ENCODE peak calls at places on chromosomes 3 and 15, in six cellular contexts. One of them, this sample, is unnamed.

GRCh38 chr15:83475551-83475950 is 28.4 kb downstream of the SH3GL3 start:
- DNase-seq in prostate gland: no peak
- DNase-seq in cardiac muscle cell: peak; percentile 26
- DNase-seq in endodermal cell: no peak
- DNase-seq in pancreas: no peak
- DNase-seq in GM23338: peak; percentile 53
- DNase-seq in this sample: no peak

GRCh38 chr15:68416158-68416535 is 15.8 kb downstream of the ITGA11 start:
- DNase-seq in cardiac muscle cell: no peak
- DNase-seq in prostate gland: no peak
- DNase-seq in GM23338: no peak
- DNase-seq in pancreas: no peak
- DNase-seq in endodermal cell: peak; percentile 30
- DNase-seq in this sample: no peak

GRCh38 chr15:86101818-86102217 is 22.1 kb downstream of the AGBL1 start:
- DNase-seq in prostate gland: no peak
- DNase-seq in cardiac muscle cell: no peak
- DNase-seq in pancreas: no peak
- DNase-seq in endodermal cell: no peak
- DNase-seq in GM23338: no peak
- DNase-seq in this sample: no peak

GRCh38 chr3:125143982-125144652 is 68.4 kb downstream of the SLC12A8 start:
- DNase-seq in pancreas: no peak
- DNase-seq in GM23338: peak; percentile 59
- DNase-seq in cardiac muscle cell: peak; percentile 87
- DNase-seq in endodermal cell: peak; percentile 81
- DNase-seq in prostate gland: no peak
- DNase-seq in this sample: no peak

GRCh38 chr15:49506341-49506740 is 83.3 kb downstream of the FGF7 start:
- DNase-seq in cardiac muscle cell: no peak
- DNase-seq in prostate gland: no peak
- DNase-seq in endodermal cell: no peak
- DNase-seq in pancreas: no peak
- DNase-seq in GM23338: no peak
- DNase-seq in this sample: no peak

GRCh38 chr3:100210777-100211145 is 50.0 kb upstream of the TBC1D23 start:
- DNase-seq in endodermal cell: no peak
- DNase-seq in cardiac muscle cell: peak; percentile 82
- DNase-seq in prostate gland: no peak
- DNase-seq in pancreas: no peak
- DNase-seq in GM23338: peak; percentile 88
- DNase-seq in this sample: no peak

GRCh38 chr15:68791431-68792283 is 29.0 kb downstream of the ANP32A start:
- DNase-seq in cardiac muscle cell: no peak
- DNase-seq in GM23338: peak; percentile 36
- DNase-seq in pancreas: no peak
- DNase-seq in endodermal cell: peak; percentile 82
- DNase-seq in prostate gland: no peak
- DNase-seq in this sample: no peak

GRCh38 chr3:174541708-174542107 is 317.4 kb upstream of the NAALADL2 start:
- DNase-seq in endodermal cell: no peak
- DNase-seq in prostate gland: no peak
- DNase-seq in pancreas: no peak
- DNase-seq in cardiac muscle cell: peak; percentile 5
- DNase-seq in GM23338: no peak
- DNase-seq in this sample: no peak

GRCh38 chr3:37050242-37050641 is 56.9 kb downstream of the MLH1 start:
- DNase-seq in cardiac muscle cell: no peak
- DNase-seq in endodermal cell: no peak
- DNase-seq in GM23338: no peak
- DNase-seq in prostate gland: no peak
- DNase-seq in pancreas: no peak
- DNase-seq in this sample: peak; percentile 70

GRCh38 chr3:157913751-157914150 is 192.5 kb downstream of the SHOX2 start:
- DNase-seq in endodermal cell: no peak
- DNase-seq in prostate gland: no peak
- DNase-seq in cardiac muscle cell: peak; percentile 24
- DNase-seq in pancreas: no peak
- DNase-seq in GM23338: no peak
- DNase-seq in this sample: no peak

GRCh38 chr15:75904241-75904631 is 558 bp downstream of the FBXO22 start:
- DNase-seq in prostate gland: peak; percentile 9
- DNase-seq in pancreas: peak; percentile 63
- DNase-seq in cardiac muscle cell: peak; percentile 55
- DNase-seq in endodermal cell: peak; percentile 70
- DNase-seq in GM23338: peak; percentile 65
- DNase-seq in this sample: peak; percentile 18

GRCh38 chr15:42499888-42500609 is 4.6 kb downstream of the SNAP23 start:
- DNase-seq in cardiac muscle cell: peak; percentile 50
- DNase-seq in pancreas: no peak
- DNase-seq in prostate gland: no peak
- DNase-seq in GM23338: peak; percentile 25
- DNase-seq in endodermal cell: no peak
- DNase-seq in this sample: no peak

GRCh38 chr3:22269827-22270226 is 518.8 kb upstream of the ZNF385D start:
- DNase-seq in GM23338: no peak
- DNase-seq in endodermal cell: no peak
- DNase-seq in prostate gland: no peak
- DNase-seq in pancreas: no peak
- DNase-seq in cardiac muscle cell: peak; percentile 80
- DNase-seq in this sample: no peak

GRCh38 chr3:111662907-111663306 is 67.8 kb upstream of the ZBED2 start:
- DNase-seq in GM23338: no peak
- DNase-seq in pancreas: no peak
- DNase-seq in cardiac muscle cell: no peak
- DNase-seq in endodermal cell: no peak
- DNase-seq in prostate gland: no peak
- DNase-seq in this sample: no peak

GRCh38 chr3:62445267-62445666 is 71.9 kb upstream of the FEZF2 start:
- DNase-seq in GM23338: peak; percentile 36
- DNase-seq in prostate gland: no peak
- DNase-seq in endodermal cell: no peak
- DNase-seq in cardiac muscle cell: peak; percentile 35
- DNase-seq in pancreas: no peak
- DNase-seq in this sample: no peak

GRCh38 chr3:176789281-176789705 is 408.0 kb downstream of the TBL1XR1 start:
- DNase-seq in pancreas: no peak
- DNase-seq in endodermal cell: no peak
- DNase-seq in GM23338: no peak
- DNase-seq in prostate gland: no peak
- DNase-seq in cardiac muscle cell: no peak
- DNase-seq in this sample: no peak

GRCh38 chr15:69160976-69161877 is 792 bp downstream of the GLCE start:
- DNase-seq in prostate gland: peak; percentile 14
- DNase-seq in pancreas: peak; percentile 76
- DNase-seq in GM23338: peak; percentile 62
- DNase-seq in cardiac muscle cell: peak; percentile 44
- DNase-seq in endodermal cell: peak; percentile 79
- DNase-seq in this sample: peak; percentile 66

GRCh38 chr15:90836296-90836871 is 32.0 kb upstream of the FURIN start:
- DNase-seq in endodermal cell: peak; percentile 80
- DNase-seq in pancreas: no peak
- DNase-seq in cardiac muscle cell: peak; percentile 69
- DNase-seq in prostate gland: no peak
- DNase-seq in GM23338: no peak
- DNase-seq in this sample: peak; percentile 37

GRCh38 chr3:55235416-55235815 is 251.7 kb downstream of the WNT5A start:
- DNase-seq in endodermal cell: no peak
- DNase-seq in pancreas: no peak
- DNase-seq in prostate gland: no peak
- DNase-seq in GM23338: no peak
- DNase-seq in cardiac muscle cell: no peak
- DNase-seq in this sample: no peak

GRCh38 chr3:21654662-21655061 is 96.3 kb downstream of the ZNF385D start:
- DNase-seq in endodermal cell: no peak
- DNase-seq in pancreas: no peak
- DNase-seq in GM23338: no peak
- DNase-seq in cardiac muscle cell: peak; percentile 44
- DNase-seq in prostate gland: no peak
- DNase-seq in this sample: no peak

GRCh38 chr3:54756330-54756731 is 171.5 kb downstream of the LRTM1 start:
- DNase-seq in endodermal cell: no peak
- DNase-seq in pancreas: no peak
- DNase-seq in cardiac muscle cell: peak; percentile 44
- DNase-seq in GM23338: no peak
- DNase-seq in prostate gland: no peak
- DNase-seq in this sample: no peak

GRCh38 chr3:191563722-191564121 is 102.8 kb downstream of the PYDC2 start:
- DNase-seq in pancreas: no peak
- DNase-seq in endodermal cell: no peak
- DNase-seq in cardiac muscle cell: no peak
- DNase-seq in GM23338: no peak
- DNase-seq in prostate gland: no peak
- DNase-seq in this sample: no peak

DNA sequence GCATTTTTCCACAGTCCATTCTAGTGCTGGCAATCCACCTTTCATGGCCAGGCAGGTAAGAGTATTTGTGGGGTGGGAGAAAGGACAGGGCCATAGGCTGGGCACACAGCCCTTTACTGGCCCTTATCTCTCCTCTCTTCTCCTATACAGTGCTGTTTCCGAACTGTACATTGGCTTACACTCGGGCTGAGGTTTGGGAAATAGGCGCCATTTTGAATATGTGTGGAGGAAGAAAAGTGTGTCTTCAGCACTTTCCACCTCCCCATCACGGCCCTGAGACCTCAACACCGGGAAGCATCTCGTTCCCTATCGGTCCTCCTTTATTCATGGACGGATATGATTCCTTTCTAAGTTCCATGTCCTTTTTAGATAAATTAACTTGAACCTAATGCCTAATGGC is 24.4 kb downstream of the CD86 start:
- DNase-seq in pancreas: no peak
- DNase-seq in cardiac muscle cell: no peak
- DNase-seq in prostate gland: no peak
- DNase-seq in endodermal cell: no peak
- DNase-seq in GM23338: no peak
- DNase-seq in this sample: no peak
- H3K4me3 ChIP-seq in pancreas: no peak overlapping the region
- H3K4me3 ChIP-seq in cardiac muscle cell: no peak overlapping the region
- H3K4me3 ChIP-seq in prostate gland: no peak overlapping the region
- H3K4me3 ChIP-seq in endodermal cell: no peak overlapping the region
- H3K4me3 ChIP-seq in GM23338: no peak overlapping the region
- H3K4me3 ChIP-seq in this sample: no peak overlapping the region

DNA sequence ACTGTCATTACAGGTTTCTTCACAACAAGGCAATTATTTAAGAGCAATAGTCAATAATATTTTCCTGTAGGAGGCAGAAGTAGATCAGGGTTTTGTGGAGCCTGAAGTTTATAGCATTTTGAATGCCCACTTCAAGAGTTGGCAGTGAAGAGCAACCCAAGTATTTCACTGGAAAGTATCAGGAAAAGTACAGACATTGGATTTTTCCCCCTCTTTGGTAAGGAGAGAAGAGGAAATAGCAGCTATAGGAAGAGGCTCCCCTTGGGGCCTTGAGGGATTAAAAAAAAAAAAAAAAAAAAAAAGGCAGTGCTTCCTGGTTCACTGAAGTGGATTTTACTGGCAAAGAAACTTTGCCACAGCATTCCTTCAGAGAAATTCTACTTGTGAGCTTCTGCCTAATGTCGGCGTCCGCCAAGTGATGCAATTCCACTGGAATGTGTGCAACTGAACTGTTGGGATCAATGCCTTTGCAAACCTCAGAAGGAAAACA is 5.7 kb upstream of the CNTN6 start:
- DNase-seq in prostate gland: peak; percentile 51
- DNase-seq in pancreas: no peak
- DNase-seq in cardiac muscle cell: peak; percentile 89
- DNase-seq in endodermal cell: no peak
- DNase-seq in GM23338: peak; percentile 34
- DNase-seq in this sample: no peak
- TF ChIP-seq CTCF in prostate gland: no peak
- TF ChIP-seq CTCF in pancreas: no peak
- TF ChIP-seq CTCF in cardiac muscle cell: peak; percentile 15
- TF ChIP-seq CTCF in endodermal cell: peak; percentile 65
- TF ChIP-seq CTCF in GM23338: peak; percentile 48
- TF ChIP-seq CTCF in this sample: no peak

GRCh38 chr3:8981700-8982099 is 18.4 kb upstream of the RAD18 start:
- DNase-seq in prostate gland: no peak
- DNase-seq in pancreas: no peak
- DNase-seq in endodermal cell: no peak
- DNase-seq in GM23338: no peak
- DNase-seq in cardiac muscle cell: no peak
- DNase-seq in this sample: no peak

GRCh38 chr3:8976540-8977182 is 13.4 kb upstream of the RAD18 start:
- DNase-seq in cardiac muscle cell: no peak
- DNase-seq in GM23338: no peak
- DNase-seq in endodermal cell: no peak
- DNase-seq in prostate gland: no peak
- DNase-seq in pancreas: no peak
- DNase-seq in this sample: no peak

GRCh38 chr3:8981296-8981695 is 18.0 kb upstream of the RAD18 start:
- DNase-seq in prostate gland: no peak
- DNase-seq in endodermal cell: no peak
- DNase-seq in cardiac muscle cell: no peak
- DNase-seq in pancreas: no peak
- DNase-seq in GM23338: no peak
- DNase-seq in this sample: no peak

GRCh38 chr3:8980756-8981257 is 17.5 kb upstream of the RAD18 start:
- DNase-seq in cardiac muscle cell: no peak
- DNase-seq in prostate gland: no peak
- DNase-seq in endodermal cell: no peak
- DNase-seq in pancreas: peak; percentile 20
- DNase-seq in GM23338: no peak
- DNase-seq in this sample: no peak

DNA sequence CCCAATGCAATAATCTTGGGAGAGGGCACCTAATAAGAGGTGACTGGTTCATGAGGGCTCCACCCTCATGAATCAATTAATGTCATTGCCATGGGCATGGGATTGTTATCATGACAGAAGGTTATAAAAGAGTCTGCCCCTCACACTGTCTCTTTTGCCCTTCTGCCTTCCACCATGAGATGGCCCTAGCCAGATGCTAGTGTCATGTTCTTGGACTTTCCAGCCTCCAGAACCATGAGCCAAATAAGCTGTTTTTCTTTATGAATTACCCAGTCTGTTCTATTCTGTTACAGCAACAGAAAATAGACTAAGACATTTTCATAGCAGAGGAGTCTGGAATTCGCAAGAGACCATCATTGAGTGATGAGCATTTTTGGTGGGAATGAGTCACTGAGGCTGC is 16.0 kb upstream of the RAD18 start:
- DNase-seq in pancreas: no peak
- DNase-seq in prostate gland: no peak
- DNase-seq in cardiac muscle cell: no peak
- DNase-seq in endodermal cell: no peak
- DNase-seq in GM23338: no peak
- DNase-seq in this sample: no peak
- H3K4me3 ChIP-seq in pancreas: no peak overlapping the region
- H3K4me3 ChIP-seq in prostate gland: no peak overlapping the region
- H3K4me3 ChIP-seq in cardiac muscle cell: no peak overlapping the region
- H3K4me3 ChIP-seq in endodermal cell: no peak overlapping the region
- H3K4me3 ChIP-seq in GM23338: no peak overlapping the region
- H3K4me3 ChIP-seq in this sample: no peak overlapping the region

DNA sequence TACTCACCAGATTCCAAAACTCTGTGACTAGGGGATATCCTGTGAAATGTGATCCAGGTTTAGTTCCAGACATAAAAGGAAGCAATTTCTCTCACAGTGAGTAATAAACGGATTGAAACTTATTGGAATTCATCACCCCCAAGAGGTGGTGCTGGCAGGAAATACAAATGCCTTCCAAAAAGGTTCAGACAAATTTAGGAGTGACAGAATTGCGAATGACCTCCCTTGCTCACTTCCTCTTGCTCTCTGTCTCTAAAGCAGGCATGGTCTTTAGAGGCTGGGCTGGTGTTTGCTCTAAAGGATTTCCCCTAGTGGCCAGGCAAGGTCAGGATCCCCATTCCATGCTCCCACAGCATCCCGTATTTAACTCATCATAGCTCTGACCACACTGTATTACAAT is 449.4 kb upstream of the PPP2R3A start:
- DNase-seq in cardiac muscle cell: peak; percentile 2
- DNase-seq in endodermal cell: peak; percentile 81
- DNase-seq in prostate gland: no peak
- DNase-seq in GM23338: peak; percentile 86
- DNase-seq in pancreas: no peak
- DNase-seq in this sample: no peak
- TF ChIP-seq CTCF in cardiac muscle cell: no peak
- TF ChIP-seq CTCF in endodermal cell: peak; percentile 84
- TF ChIP-seq CTCF in prostate gland: no peak
- TF ChIP-seq CTCF in GM23338: peak; percentile 62
- TF ChIP-seq CTCF in pancreas: no peak
- TF ChIP-seq CTCF in this sample: no peak

This sample was measured in heart left ventricle.